ENCODE peak calls at places on chromosomes 16 and 17, in five cellular contexts. I is GM23338, F is HCT116, L is A549, Y is Panc1. K is an unnamed sample.

GRCh38 chr17:46160169-46160568 is 33.1 kb downstream of the KANSL1 start:
- DNase-seq in Y (no peak), L (no peak), F (no peak), I (no peak), K (no peak)

GRCh38 chr17:6102615-6103014 is 32.4 kb downstream of the WSCD1 start:
- DNase-seq in F (no peak), Y (no peak), I (no peak), L (no peak), K (no peak)

GRCh38 chr17:50764860-50765259 is 2.5 kb downstream of the ANKRD40CL start:
- DNase-seq in F (no peak), Y (no peak), L (no peak), I (no peak), K (peak; percentile 68)

GRCh38 chr17:74892974-74893911 is at the start of gene FADS6:
- DNase-seq in Y (no peak), F (no peak), I (peak; percentile 45), L (no peak), K (peak; percentile 81)

GRCh38 chr16:53744449-53744848 is 40.5 kb downstream of the FTO start:
- DNase-seq in L (no peak), I (peak; percentile 14), Y (no peak), F (no peak), K (no peak)

GRCh38 chr17:65455972-65456343 is 105.5 kb downstream of the AXIN2 start:
- DNase-seq in L (peak; percentile 18), Y (peak; percentile 2), I (peak; percentile 68), F (no peak), K (peak; percentile 58)

GRCh38 chr16:83968483-83968865 is 430 bp downstream of the NECAB2 start:
- DNase-seq in I (no peak), F (no peak), L (no peak), Y (no peak), K (peak; percentile 86)

GRCh38 chr16:46839986-46840443 is 9.0 kb upstream of the C16orf87 start:
- DNase-seq in I (no peak), L (no peak), Y (no peak), F (no peak), K (no peak)

GRCh38 chr16:278863-279366 is 1.5 kb upstream of the ARHGDIG start:
- DNase-seq in I (peak; percentile 70), F (no peak), L (peak; percentile 80), Y (peak; percentile 7), K (no peak)

GRCh38 chr17:2980211-2980903 is 83.0 kb downstream of the OR1D5 start:
- DNase-seq in Y (no peak), I (no peak), L (no peak), F (no peak), K (no peak)

GRCh38 chr16:8137581-8137980 is 452.7 kb downstream of the TMEM114 start:
- DNase-seq in I (peak; percentile 26), Y (no peak), L (no peak), F (no peak), K (no peak)
- TF ChIP-seq REST in I (no peak), Y (no peak), L (no peak), F (no peak), K (no peak)

GRCh38 chr17:321386-321941 is 31.1 kb downstream of the RPH3AL start:
- DNase-seq in L (no peak), F (no peak), Y (no peak), I (no peak), K (no peak)

GRCh38 chr17:320139-320538 is 32.5 kb downstream of the RPH3AL start:
- DNase-seq in L (no peak), I (no peak), F (no peak), Y (no peak), K (no peak)

GRCh38 chr17:322006-322780 is 30.4 kb downstream of the RPH3AL start:
- DNase-seq in Y (no peak), L (no peak), F (no peak), I (no peak), K (no peak)

GRCh38 chr17:320809-321385 is 31.7 kb downstream of the RPH3AL start:
- DNase-seq in L (peak; percentile 31), Y (no peak), F (no peak), I (peak; percentile 78), K (no peak)

DNA sequence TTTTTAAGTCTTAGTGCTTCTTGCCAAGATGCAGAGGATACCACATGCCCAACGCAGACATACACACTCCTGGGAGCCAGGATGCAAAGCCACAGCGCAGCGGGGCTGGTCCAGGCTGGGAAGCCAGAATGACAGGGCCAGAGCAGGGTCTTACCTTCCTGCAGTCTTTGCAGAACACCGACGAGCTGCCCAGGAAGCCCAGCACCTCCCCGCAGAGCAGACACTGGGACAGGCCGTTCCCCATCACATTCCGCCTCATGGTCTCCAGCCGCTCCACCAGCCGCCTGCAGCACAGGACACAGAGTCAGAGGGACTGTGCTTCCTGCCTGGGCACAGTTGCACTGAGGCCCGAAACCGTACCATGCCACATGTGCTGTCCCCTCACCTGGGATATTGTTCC is 33.3 kb downstream of the RPH3AL start:
- DNase-seq in L (no peak), I (no peak), F (no peak), Y (no peak), K (no peak)
- TF ChIP-seq REST in L (no peak), I (no peak), F (no peak), Y (no peak), K (no peak)

DNA sequence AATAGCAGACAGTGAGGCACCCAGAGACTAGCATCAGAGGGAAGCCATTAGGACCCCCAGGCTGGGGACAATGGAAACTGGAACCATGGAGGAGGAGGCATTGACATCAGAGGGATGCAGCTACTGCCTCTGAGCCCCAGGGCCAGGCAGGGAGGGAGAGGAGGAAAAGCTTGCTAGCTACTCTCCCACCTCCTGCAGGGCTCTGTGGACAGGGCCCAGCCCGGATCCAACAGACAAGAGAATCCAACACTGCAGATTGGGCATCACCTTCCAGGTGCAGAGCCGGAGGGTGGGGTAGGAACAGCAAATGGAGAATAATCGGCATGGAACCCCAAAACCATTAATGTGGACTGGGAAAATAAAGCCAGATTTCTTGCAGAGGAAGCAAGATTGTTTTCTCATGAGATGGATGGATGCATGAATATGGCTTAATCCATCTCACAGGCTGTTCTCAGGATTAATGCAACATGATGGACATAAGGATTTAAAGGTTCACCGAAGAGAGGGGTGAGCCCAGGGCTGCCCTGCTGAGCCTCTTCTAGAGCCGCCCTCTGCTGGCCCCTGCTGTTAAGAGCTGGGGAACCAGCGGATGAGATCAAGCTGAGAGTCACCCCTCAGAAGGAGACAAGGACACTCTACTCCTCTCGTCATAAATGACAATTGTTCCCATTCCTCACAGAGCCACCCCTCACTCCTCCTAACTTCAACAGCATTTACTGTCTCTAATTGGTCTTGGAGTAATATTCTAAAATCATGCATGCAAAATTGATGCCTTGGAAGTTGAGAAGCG is 48.8 kb downstream of the DNAH3 start:
- DNase-seq in F (peak; percentile 19), Y (no peak), L (peak; percentile 53), I (peak; percentile 64), K (peak; percentile 11)
- TF ChIP-seq REST in F (no peak), Y (no peak), L (no peak), I (no peak), K (no peak)

GRCh38 chr16:65767125-65767524 is 599.4 kb upstream of the CDH5 start:
- DNase-seq in I (peak; percentile 43), F (no peak), L (no peak), Y (no peak), K (no peak)
- TF ChIP-seq REST in I (no peak), F (no peak), L (no peak), Y (no peak), K (no peak)

GRCh38 chr16:75208242-75208825 is 1.4 kb upstream of the CTRB2 start:
- DNase-seq in L (no peak), F (no peak), I (no peak), Y (no peak), K (no peak)

GRCh38 chr16:75207831-75208230 is 870 bp upstream of the CTRB2 start:
- DNase-seq in I (no peak), F (no peak), Y (no peak), L (no peak), K (no peak)

GRCh38 chr16:75204410-75204758 is 2.6 kb downstream of the CTRB2 start:
- DNase-seq in I (no peak), L (no peak), F (no peak), Y (no peak), K (no peak)

GRCh38 chr16:75208861-75209505 is 2.0 kb upstream of the CTRB2 start:
- DNase-seq in F (no peak), Y (no peak), L (no peak), I (no peak), K (no peak)

DNA sequence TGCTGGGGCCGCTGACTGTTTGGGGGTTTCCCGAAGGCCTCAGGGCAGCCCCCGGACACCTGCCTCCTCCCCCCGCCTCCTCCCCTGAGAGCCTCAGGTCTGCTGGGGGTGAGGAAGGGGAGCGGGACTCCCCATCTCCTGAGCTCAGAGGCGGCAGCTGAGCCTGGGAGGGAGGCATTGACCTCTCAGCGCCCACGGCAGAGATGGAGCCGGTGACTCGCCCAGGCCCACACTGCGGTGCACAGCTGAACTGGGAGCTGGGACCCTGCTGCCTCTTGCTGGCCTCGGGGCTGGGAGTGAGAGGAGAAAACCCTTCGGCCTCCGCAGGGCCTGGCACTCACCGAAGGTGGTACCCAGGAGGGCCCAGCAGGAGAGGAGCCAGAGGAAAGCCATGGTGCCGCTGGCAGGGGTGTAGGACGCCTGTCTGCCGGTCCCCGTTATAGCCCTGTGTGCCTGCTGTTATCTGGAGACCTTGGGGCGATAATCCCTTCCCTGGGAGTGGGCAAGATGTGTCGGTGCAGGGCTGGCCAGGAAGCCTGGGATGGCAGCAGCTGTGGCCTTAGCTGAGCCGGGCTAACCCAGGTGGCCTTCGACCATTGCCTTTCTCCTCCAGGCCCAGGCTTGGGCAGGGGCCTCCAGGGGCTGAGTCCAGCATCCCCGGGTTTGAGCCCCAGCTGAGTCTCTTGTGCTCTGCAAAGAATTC is at the start of gene CTRB2:
- DNase-seq in Y (no peak), I (no peak), L (no peak), F (no peak), K (no peak)
- TF ChIP-seq REST in Y (no peak), I (no peak), L (no peak), F (no peak), K (no peak)